ENCODE peak calls at places on chromosomes 11 and 22, in ten cellular contexts. G, J, L, S, U, P, V, M, W and Y are unnamed samples.

GRCh38 chr11:27395556-27396258 is 32.7 kb upstream of the CCDC34 start:
- DNase-seq in G (peak; percentile 69), M (no peak), L (peak; percentile 40), U (no peak), S (no peak), J (no peak), P (no peak), V (peak; percentile 95), W (peak; percentile 71), Y (no peak)

GRCh38 chr11:118791015-118791960 is at the start of gene DDX6:
- DNase-seq in S (peak; percentile 93), J (peak; percentile 88), P (peak; percentile 87), W (peak; percentile 88), M (peak; percentile 99), V (peak; percentile 67), G (peak; percentile 75), L (peak; percentile 62), U (peak; percentile 96), Y (peak; percentile 83)

GRCh38 chr11:65663634-65664200 is 1.0 kb upstream of the RELA start:
- DNase-seq in S (peak; percentile 56), G (peak; percentile 29), M (no peak), W (peak; percentile 74), J (peak; percentile 46), P (no peak), U (peak; percentile 92), L (peak; percentile 61), V (no peak), Y (no peak)

GRCh38 chr22:40853961-40854360 is 2.5 kb downstream of the ST13 start:
- DNase-seq in G (no peak), P (no peak), L (no peak), V (no peak), U (no peak), J (no peak), M (no peak), W (no peak), S (no peak), Y (no peak)

GRCh38 chr11:118109231-118109630 is 22.5 kb upstream of the SMIM35 start:
- DNase-seq in L (no peak), S (peak; percentile 29), V (no peak), G (peak; percentile 23), U (no peak), P (no peak), J (no peak), W (no peak), M (no peak), Y (no peak)

GRCh38 chr11:88174627-88175003 is 628 bp downstream of the RAB38 start:
- DNase-seq in P (peak; percentile 35), G (peak; percentile 70), L (peak; percentile 8), S (peak; percentile 45), V (no peak), J (peak; percentile 71), W (peak; percentile 61), U (peak; percentile 85), M (peak; percentile 91), Y (peak; percentile 76)

GRCh38 chr11:12673924-12674570 is at the start of gene TEAD1:
- DNase-seq in U (peak; percentile 98), V (peak; percentile 84), M (peak; percentile 94), P (peak; percentile 94), L (peak; percentile 85), J (peak; percentile 94), S (peak; percentile 96), G (peak; percentile 88), W (peak; percentile 98), Y (peak; percentile 92)

GRCh38 chr11:61888043-61888442 is 3.3 kb downstream of the FADS3 start:
- DNase-seq in M (no peak), S (peak; percentile 87), U (peak; percentile 91), J (peak; percentile 84), P (peak; percentile 65), V (no peak), W (no peak), G (peak; percentile 88), L (no peak), Y (peak; percentile 86)

GRCh38 chr22:42439821-42440674 is 7.8 kb upstream of the NFAM1 start:
- DNase-seq in S (no peak), M (peak; percentile 89), L (no peak), P (no peak), W (peak; percentile 30), J (no peak), V (no peak), U (no peak), G (peak; percentile 12), Y (peak; percentile 9)

GRCh38 chr11:44825058-44825795 is 98.5 kb downstream of the TSPAN18 start:
- DNase-seq in U (no peak), L (no peak), M (peak; percentile 59), W (no peak), P (no peak), S (no peak), G (no peak), J (no peak), V (no peak), Y (no peak)

GRCh38 chr22:17493384-17493981 is 69.8 kb upstream of the SLC25A18 start:
- DNase-seq in P (no peak), J (no peak), W (no peak), M (no peak), S (no peak), G (no peak), V (no peak), U (peak; percentile 66), L (no peak), Y (no peak)

GRCh38 chr11:63508009-63508408 is 2.1 kb downstream of the LGALS12 start:
- DNase-seq in P (no peak), M (no peak), G (no peak), W (peak; percentile 42), S (peak; percentile 49), V (peak; percentile 64), U (no peak), J (no peak), L (peak; percentile 54), Y (no peak)

DNA sequence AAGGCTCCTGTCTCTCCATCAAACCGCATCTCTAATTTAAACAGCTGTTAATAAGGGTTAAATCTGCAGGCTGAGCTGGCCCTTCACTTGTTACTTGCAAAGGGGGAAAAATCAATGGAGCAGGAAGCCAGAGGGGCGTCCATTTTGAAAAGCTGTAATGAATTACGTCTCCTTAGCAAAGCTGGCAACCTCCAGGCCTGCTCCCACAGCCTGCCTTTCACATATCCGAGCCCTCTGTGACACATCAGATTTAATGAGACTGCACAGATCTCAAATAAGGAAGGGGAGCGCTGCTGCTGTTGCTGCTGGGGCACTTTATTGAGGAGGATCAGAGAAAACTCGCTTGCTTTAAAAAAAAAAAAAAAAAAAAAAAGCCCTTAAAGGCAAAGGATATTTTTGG is 320.8 kb downstream of the BLID start:
- DNase-seq in V (no peak), G (peak; percentile 9), W (no peak), S (no peak), U (no peak), P (no peak), M (no peak), L (no peak), J (no peak), Y (no peak)
- H3K27ac ChIP-seq in V (no peak overlapping the region), G (no peak overlapping the region), W (no peak overlapping the region), S (no peak overlapping the region), U (no peak overlapping the region), P (no peak overlapping the region), M (no peak overlapping the region), L (no peak overlapping the region), J (no peak overlapping the region), Y (no peak overlapping the region)

DNA sequence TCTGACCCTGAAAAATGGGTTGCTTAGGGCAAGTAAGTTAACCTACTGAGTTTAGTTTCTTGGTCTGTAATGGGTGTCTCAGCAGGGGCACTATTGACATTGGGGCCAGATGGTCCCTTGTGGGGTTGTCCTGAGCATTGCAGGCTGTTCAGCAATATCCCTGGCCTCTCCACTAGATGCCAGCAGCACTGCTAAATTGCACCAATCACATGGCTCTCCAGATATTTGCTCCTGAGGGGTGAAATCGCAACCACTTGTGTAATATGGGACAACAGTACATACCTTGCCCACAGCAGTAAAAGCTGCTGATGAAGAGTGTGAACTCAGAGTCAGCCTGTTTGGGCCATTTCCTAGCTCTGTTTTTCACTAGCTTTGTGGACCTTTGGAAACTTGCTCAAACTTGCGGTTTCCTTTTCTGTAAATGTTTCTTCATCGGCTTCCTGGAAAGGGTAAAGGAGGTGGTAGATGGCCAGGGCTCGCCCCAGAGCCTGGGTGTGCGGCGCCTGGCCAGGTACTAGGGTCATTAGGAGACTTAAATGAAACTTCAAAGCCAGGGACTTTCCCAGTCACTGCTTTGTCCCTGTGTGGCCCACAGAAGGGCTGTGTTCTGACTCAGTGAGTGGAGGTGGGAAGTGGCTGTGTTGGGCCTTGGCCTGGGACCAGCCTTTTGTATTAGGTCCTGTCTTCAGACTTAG is 13.0 kb downstream of the NCF4 start:
- DNase-seq in M (peak; percentile 90), G (peak; percentile 28), L (peak; percentile 67), J (peak; percentile 77), W (no peak), S (no peak), V (peak; percentile 62), U (no peak), P (no peak), Y (peak; percentile 33)
- TF ChIP-seq CTCF in M (peak; percentile 63), G (peak; percentile 34), L (peak; percentile 37), J (peak; percentile 73), W (peak; percentile 11), S (peak; percentile 65), V (peak; percentile 64), U (peak; percentile 84), P (no peak), Y (peak; percentile 71)

DNA sequence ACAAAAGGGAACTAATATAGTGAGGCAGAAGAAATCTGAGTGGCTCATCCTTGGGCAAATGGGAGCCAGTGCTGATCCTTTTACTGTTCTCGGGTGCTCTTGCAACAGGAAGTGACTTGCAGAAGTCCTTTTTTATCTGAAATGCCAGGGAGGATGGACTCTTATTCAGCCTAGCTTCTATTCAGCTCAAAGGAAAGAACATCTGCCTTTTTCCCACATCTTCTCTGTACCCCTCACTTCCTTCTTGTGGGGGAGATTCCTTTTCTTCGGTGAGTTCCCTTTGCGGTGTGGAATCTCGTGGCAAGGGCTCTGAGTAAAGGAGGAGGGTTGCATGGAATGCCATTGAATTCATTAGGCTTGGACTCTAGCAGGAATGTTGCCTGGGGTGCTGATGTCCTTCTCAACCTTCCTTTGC is 76.2 kb downstream of the ZBTB16 start:
- DNase-seq in L (no peak), S (no peak), J (no peak), G (peak; percentile 18), U (peak; percentile 47), V (no peak), M (no peak), P (no peak), W (no peak), Y (no peak)
- H3K27ac ChIP-seq in L (no peak overlapping the region), S (peak overlapping the region; percentile 81), J (peak overlapping the region; percentile 30), G (no peak overlapping the region), U (peak overlapping the region; percentile 27), V (no peak overlapping the region), M (peak overlapping the region; percentile 90), P (peak overlapping the region; percentile 79), W (no peak overlapping the region), Y (no peak overlapping the region)

GRCh38 chr11:57457643-57458023 is 2.7 kb upstream of the RTN4RL2 start:
- DNase-seq in S (no peak), J (no peak), W (no peak), M (no peak), U (no peak), G (no peak), P (no peak), L (no peak), V (no peak), Y (no peak)
- TF ChIP-seq CTCF in S (peak; percentile 7), J (peak; percentile 44), W (peak; percentile 31), M (peak; percentile 4), U (no peak), G (no peak), P (no peak), L (no peak), V (no peak), Y (no peak)

DNA sequence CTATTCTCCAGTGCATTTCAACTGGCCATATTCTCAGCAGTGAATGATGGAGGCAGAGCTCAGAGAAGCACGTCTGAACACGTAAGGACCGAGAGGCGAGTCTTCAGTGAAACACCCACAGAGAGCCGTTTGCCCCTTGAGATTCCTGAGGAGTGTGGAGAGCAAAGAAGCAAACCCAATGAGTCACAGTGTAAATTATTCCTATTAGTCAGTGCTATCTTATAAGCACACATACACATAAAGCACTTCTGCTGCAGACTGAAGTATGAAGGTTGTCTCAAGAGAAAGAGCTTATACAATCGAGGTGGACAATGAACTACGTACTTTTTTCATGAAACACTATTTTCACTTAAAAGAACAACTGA is 37.4 kb downstream of the GALNT18 start:
- DNase-seq in L (peak; percentile 82), J (peak; percentile 95), G (peak; percentile 94), M (no peak), U (no peak), V (no peak), W (no peak), S (no peak), P (no peak), Y (peak; percentile 83)
- H3K27ac ChIP-seq in L (peak overlapping the region; percentile 81), J (peak overlapping the region; percentile 51), G (peak overlapping the region; percentile 31), M (peak overlapping the region; percentile 31), U (no peak overlapping the region), V (no peak overlapping the region), W (no peak overlapping the region), S (peak overlapping the region; percentile 88), P (no peak overlapping the region), Y (peak overlapping the region; percentile 9)